ENCODE peak calls at places on chromosomes 3 and 15, in five cellular contexts. K is MM.1S, U is brain microvascular endothelial cell, W is transverse colon, Q is AG10803. P is an unnamed sample.

GRCh38 chr15:89382288-89382687 is 47.7 kb upstream of the POLG start:
- DNase-seq in K (no peak), U (no peak), W (no peak), Q (no peak), P (no peak)

GRCh38 chr3:78165876-78166275 is 1126.0 kb downstream of the ROBO2 start:
- DNase-seq in K (no peak), U (no peak), W (no peak), Q (no peak), P (no peak)

GRCh38 chr3:129934234-129935123 is 40.0 kb upstream of the TRH start:
- DNase-seq in K (peak; percentile 8), U (peak; percentile 15), W (no peak), Q (no peak), P (peak; percentile 28)

GRCh38 chr3:9007213-9007612 is 43.9 kb upstream of the RAD18 start:
- DNase-seq in K (no peak), U (no peak), W (no peak), Q (no peak), P (no peak)

GRCh38 chr15:60087561-60087960 is 83.5 kb downstream of the FOXB1 start:
- DNase-seq in K (no peak), U (no peak), W (no peak), Q (no peak), P (no peak)

GRCh38 chr3:12157026-12157425 is 1.7 kb downstream of the TIMP4 start:
- DNase-seq in K (no peak), U (no peak), W (no peak), Q (no peak), P (no peak)

GRCh38 chr15:60591491-60592385 is 112.8 kb upstream of the ICE2 start:
- DNase-seq in K (peak; percentile 43), U (no peak), W (peak; percentile 33), Q (peak; percentile 22), P (no peak)

GRCh38 chr15:60235951-60236710 is 161.7 kb downstream of the ANXA2 start:
- DNase-seq in K (peak; percentile 30), U (no peak), W (no peak), Q (no peak), P (no peak)

GRCh38 chr3:49787182-49787464 is 781 bp upstream of the IP6K1 start:
- DNase-seq in K (no peak), U (no peak), W (no peak), Q (no peak), P (no peak)

GRCh38 chr15:78625621-78626280 is 5.0 kb upstream of the CHRNA3 start:
- DNase-seq in K (no peak), U (no peak), W (no peak), Q (no peak), P (no peak)

GRCh38 chr15:39088186-39088585 is 492.7 kb upstream of the THBS1 start:
- DNase-seq in K (no peak), U (no peak), W (no peak), Q (peak; percentile 66), P (no peak)

GRCh38 chr3:130504701-130505100 is 12.3 kb upstream of the COL6A6 start:
- DNase-seq in K (no peak), U (no peak), W (no peak), Q (no peak), P (no peak)

GRCh38 chr3:46559030-46559704 is 6.9 kb downstream of the LRRC2 start:
- DNase-seq in K (peak; percentile 21), U (no peak), W (no peak), Q (no peak), P (no peak)

GRCh38 chr3:53726654-53727053 is 119.6 kb downstream of the CHDH start:
- DNase-seq in K (no peak), U (no peak), W (no peak), Q (no peak), P (no peak)

GRCh38 chr3:53030864-53031445 is 14.9 kb downstream of the SFMBT1 start:
- DNase-seq in K (no peak), U (no peak), W (peak; percentile 48), Q (no peak), P (no peak)

GRCh38 chr3:11159421-11159904 is 5.2 kb downstream of the HRH1 start:
- DNase-seq in K (no peak), U (peak; percentile 40), W (peak; percentile 26), Q (peak; percentile 96), P (peak; percentile 78)

GRCh38 chr15:78392430-78392829 is 45.6 kb upstream of the IREB2 start:
- DNase-seq in K (no peak), U (no peak), W (peak; percentile 75), Q (no peak), P (no peak)

GRCh38 chr15:101128191-101128590 is 123.7 kb downstream of the CHSY1 start:
- DNase-seq in K (no peak), U (peak; percentile 92), W (no peak), Q (peak; percentile 98), P (peak; percentile 93)

GRCh38 chr3:18114894-18115293 is 310.2 kb downstream of the SATB1 start:
- DNase-seq in K (no peak), U (no peak), W (no peak), Q (no peak), P (no peak)

GRCh38 chr15:67225336-67225735 is 29.1 kb downstream of the AAGAB start:
- DNase-seq in K (no peak), U (peak; percentile 41), W (no peak), Q (peak; percentile 79), P (peak; percentile 27)

GRCh38 chr3:177615015-177615414 is 417.7 kb upstream of the TBL1XR1 start:
- DNase-seq in K (no peak), U (peak; percentile 96), W (peak; percentile 54), Q (peak; percentile 89), P (peak; percentile 99)

GRCh38 chr15:97680606-97681220 is 279.8 kb upstream of the ARRDC4 start:
- DNase-seq in K (no peak), U (no peak), W (peak; percentile 68), Q (no peak), P (no peak)

GRCh38 chr3:27293954-27294353 is 75.2 kb downstream of the NEK10 start:
- DNase-seq in K (no peak), U (no peak), W (no peak), Q (no peak), P (peak; percentile 54)

GRCh38 chr3:65582012-65582717 is 456.6 kb downstream of the MAGI1 start:
- DNase-seq in K (no peak), U (no peak), W (no peak), Q (peak; percentile 14), P (no peak)

GRCh38 chr3:169389925-169390253 is 273.6 kb downstream of the MECOM start:
- DNase-seq in K (no peak), U (no peak), W (peak; percentile 23), Q (no peak), P (no peak)

GRCh38 chr3:125022186-125022585 is 33.6 kb downstream of the HEG1 start:
- DNase-seq in K (no peak), U (no peak), W (no peak), Q (no peak), P (no peak)

GRCh38 chr3:188956839-188957489 is 214.8 kb upstream of the TPRG1 start:
- DNase-seq in K (peak; percentile 60), U (peak; percentile 47), W (no peak), Q (peak; percentile 71), P (peak; percentile 80)

GRCh38 chr3:109685084-109686079 is 348.0 kb upstream of the DPPA4 start:
- DNase-seq in K (no peak), U (peak; percentile 100), W (peak; percentile 43), Q (peak; percentile 97), P (peak; percentile 99)

GRCh38 chr3:29072626-29073025 is 208.2 kb upstream of the RBMS3 start:
- DNase-seq in K (no peak), U (no peak), W (no peak), Q (peak; percentile 49), P (peak; percentile 22)

GRCh38 chr3:99869621-99870020 is 52.0 kb downstream of the CMSS1 start:
- DNase-seq in K (no peak), U (no peak), W (no peak), Q (no peak), P (peak; percentile 67)

GRCh38 chr3:43581343-43581742 is 40.5 kb downstream of the ANO10 start:
- DNase-seq in K (no peak), U (no peak), W (no peak), Q (peak; percentile 18), P (no peak)

GRCh38 chr15:98025237-98025636 is 64.7 kb downstream of the ARRDC4 start:
- DNase-seq in K (no peak), U (no peak), W (no peak), Q (peak; percentile 77), P (no peak)

GRCh38 chr3:182978387-182978786 is 2.0 kb downstream of the DCUN1D1 start:
- DNase-seq in K (no peak), U (no peak), W (no peak), Q (no peak), P (no peak)

GRCh38 chr3:24867783-24868182 is 373.1 kb upstream of the THRB start:
- DNase-seq in K (no peak), U (no peak), W (no peak), Q (no peak), P (no peak)

GRCh38 chr3:174441588-174442316 is 417.4 kb upstream of the NAALADL2 start:
- DNase-seq in K (no peak), U (no peak), W (no peak), Q (peak; percentile 90), P (peak; percentile 48)

GRCh38 chr3:196400331-196400730 is 31.9 kb downstream of the UBXN7 start:
- DNase-seq in K (no peak), U (no peak), W (peak; percentile 21), Q (no peak), P (no peak)
- H3K4me3 ChIP-seq in K (no peak overlapping the region), U (no peak overlapping the region), W (no peak overlapping the region), Q (no peak overlapping the region), P (no peak overlapping the region)

GRCh38 chr3:142660904-142661303 is 62.9 kb upstream of the TRPC1 start:
- DNase-seq in K (no peak), U (no peak), W (no peak), Q (no peak), P (no peak)

GRCh38 chr3:142652826-142653292 is 56.7 kb downstream of the PLS1 start:
- DNase-seq in K (no peak), U (no peak), W (no peak), Q (no peak), P (peak; percentile 11)

GRCh38 chr3:142660379-142660778 is 63.5 kb upstream of the TRPC1 start:
- DNase-seq in K (no peak), U (no peak), W (no peak), Q (no peak), P (no peak)

GRCh38 chr3:142657033-142657432 is 60.8 kb downstream of the PLS1 start:
- DNase-seq in K (no peak), U (no peak), W (no peak), Q (no peak), P (no peak)

GRCh38 chr3:142656595-142656994 is 60.4 kb downstream of the PLS1 start:
- DNase-seq in K (no peak), U (no peak), W (no peak), Q (no peak), P (no peak)
- H3K4me3 ChIP-seq in K (no peak overlapping the region), U (no peak overlapping the region), W (no peak overlapping the region), Q (no peak overlapping the region), P (no peak overlapping the region)

DNA sequence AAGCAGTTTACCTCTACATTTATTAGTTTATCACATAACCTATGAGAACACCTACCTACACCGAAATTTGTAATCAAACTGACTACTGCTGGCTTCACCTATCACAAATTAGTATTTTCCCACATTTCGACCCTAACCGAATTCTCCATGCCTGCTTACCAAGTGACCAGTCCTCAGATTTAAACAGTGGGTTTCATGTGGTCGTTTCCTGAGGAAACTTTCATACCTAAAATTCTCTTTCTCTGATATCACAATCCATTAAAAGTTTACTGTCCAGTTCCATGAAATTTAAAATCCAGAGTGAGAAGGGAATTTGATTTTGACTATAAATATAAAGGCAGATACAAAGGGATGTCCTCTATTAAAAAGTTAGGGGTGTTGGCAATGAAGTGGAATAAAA is 1.9 kb downstream of the PLOD2 start:
- DNase-seq in K (no peak), U (no peak), W (no peak), Q (no peak), P (no peak)
- H3K4me3 ChIP-seq in K (no peak overlapping the region), U (peak overlapping the region; percentile 95), W (peak overlapping the region; percentile 71), Q (peak overlapping the region; percentile 88), P (peak overlapping the region; percentile 96)

GRCh38 chr15:58416963-58417362 is 14.8 kb upstream of the LIPC start:
- DNase-seq in K (no peak), U (no peak), W (no peak), Q (no peak), P (no peak)
- H3K4me3 ChIP-seq in K (no peak overlapping the region), U (no peak overlapping the region), W (no peak overlapping the region), Q (no peak overlapping the region), P (no peak overlapping the region)